ENCODE peak calls at places on chromosome 13, in eight cellular contexts. S is ascending aorta; D is transverse colon; N is H1; Z is thoracic aorta; H is colonic mucosa; M is CD8-positive, alpha-beta memory T cell; L is AG04450. C is an unnamed sample.

GRCh38 chr13:92224052-92224821 is 825.8 kb downstream of the GPC5 start:
- DNase-seq in D (no peak), N (no peak), H (no peak), Z (no peak), S (no peak), L (peak; percentile 69), M (no peak), C (no peak)

GRCh38 chr13:24271611-24272451 is 37.5 kb upstream of the C1QTNF9 start:
- DNase-seq in N (no peak), Z (no peak), H (peak; percentile 78), M (peak; percentile 84), D (peak; percentile 72), S (no peak), L (peak; percentile 45), C (peak; percentile 52)

GRCh38 chr13:24654741-24655140 is 25.5 kb upstream of the ATP12A start:
- DNase-seq in N (no peak), M (no peak), L (no peak), H (peak; percentile 5), Z (no peak), D (no peak), S (no peak), C (no peak)

GRCh38 chr13:31045621-31046081 is 113.2 kb downstream of the TEX26 start:
- DNase-seq in M (peak; percentile 72), L (peak; percentile 86), D (peak; percentile 83), N (no peak), H (peak; percentile 86), Z (peak; percentile 9), S (peak; percentile 19), C (peak; percentile 62)

GRCh38 chr13:68176486-68176885 is 946.4 kb upstream of the PCDH9 start:
- DNase-seq in D (no peak), S (no peak), M (no peak), L (peak; percentile 34), N (no peak), Z (no peak), H (no peak), C (no peak)

GRCh38 chr13:50014404-50014803 is 840 bp upstream of the KCNRG start:
- DNase-seq in S (no peak), N (no peak), Z (no peak), M (no peak), H (no peak), D (no peak), L (no peak), C (no peak)

GRCh38 chr13:53018690-53019647 is 9.6 kb upstream of the OLFM4 start:
- DNase-seq in Z (no peak), M (no peak), N (no peak), D (no peak), L (no peak), H (no peak), S (no peak), C (no peak)

GRCh38 chr13:110506859-110507566 is 54.5 kb downstream of the RAB20 start:
- DNase-seq in D (peak; percentile 90), N (no peak), S (no peak), H (peak; percentile 94), M (no peak), L (no peak), Z (no peak), C (no peak)

GRCh38 chr13:59345316-59345715 is 818.4 kb downstream of the DIAPH3 start:
- DNase-seq in H (no peak), D (peak; percentile 21), Z (no peak), L (no peak), M (no peak), S (no peak), N (no peak), C (no peak)

GRCh38 chr13:38888309-38888708 is 102.3 kb downstream of the STOML3 start:
- DNase-seq in M (no peak), L (no peak), D (no peak), S (no peak), Z (no peak), N (peak; percentile 10), H (no peak), C (no peak)

GRCh38 chr13:113091891-113092775 is 13.5 kb upstream of the F7 start:
- DNase-seq in L (no peak), D (no peak), M (peak; percentile 34), N (no peak), S (no peak), H (no peak), Z (no peak), C (no peak)

GRCh38 chr13:103356226-103356864 is 290.1 kb upstream of the SLC10A2 start:
- DNase-seq in L (no peak), N (no peak), M (no peak), Z (no peak), H (no peak), S (no peak), D (no peak), C (no peak)

GRCh38 chr13:98839826-98840769 is 87.6 kb upstream of the SLC15A1 start:
- DNase-seq in M (no peak), N (peak; percentile 54), D (peak; percentile 51), H (peak; percentile 49), L (no peak), S (no peak), Z (no peak), C (peak; percentile 38)

GRCh38 chr13:114128624-114129522 is 3.5 kb downstream of the RASA3 start:
- DNase-seq in D (peak; percentile 79), N (no peak), M (peak; percentile 95), S (peak; percentile 67), Z (peak; percentile 47), L (peak; percentile 68), H (peak; percentile 67), C (peak; percentile 69)

GRCh38 chr13:97108535-97108910 is 113.6 kb upstream of the MBNL2 start:
- DNase-seq in D (no peak), L (no peak), N (no peak), S (no peak), Z (no peak), M (no peak), H (no peak), C (peak; percentile 33)

GRCh38 chr13:101449971-101450748 is 2.3 kb upstream of the ITGBL1 start:
- DNase-seq in Z (no peak), L (peak; percentile 65), H (no peak), S (no peak), N (no peak), D (no peak), M (no peak), C (no peak)

GRCh38 chr13:112835796-112836195 is 133.2 kb upstream of the MCF2L start:
- DNase-seq in N (no peak), Z (no peak), M (no peak), S (no peak), H (no peak), L (no peak), D (no peak), C (no peak)

GRCh38 chr13:44267966-44268365 is 105.7 kb upstream of the SERP2 start:
- DNase-seq in D (no peak), M (no peak), Z (no peak), S (no peak), N (no peak), L (peak; percentile 36), H (no peak), C (no peak)

DNA sequence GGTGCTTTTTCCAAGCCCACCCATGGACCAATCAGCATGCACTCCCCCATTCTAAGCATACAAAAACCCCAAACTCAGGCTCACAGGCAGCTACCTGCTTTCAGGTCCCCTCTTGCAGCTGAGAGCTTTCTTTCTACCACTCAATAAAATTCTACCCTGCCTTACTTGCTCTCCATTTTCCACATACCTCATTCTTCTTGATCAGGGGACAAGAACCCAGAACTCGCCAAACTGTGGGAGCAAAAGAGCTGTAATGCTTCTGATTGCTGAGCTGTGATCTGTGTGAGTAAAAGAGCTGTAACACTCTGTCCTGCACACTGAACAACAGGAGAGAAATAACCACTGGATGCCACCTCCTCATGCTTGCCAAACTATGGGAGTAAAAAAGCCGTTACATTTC is 972.1 kb downstream of the SLITRK5 start:
- DNase-seq in L (no peak), M (no peak), D (no peak), Z (no peak), H (no peak), S (no peak), N (no peak), C (no peak)
- H3K9me3 ChIP-seq in L (peaks cover 17% of the 10 kb centered on the region), M (no peaks in the 10 kb centered on the region), D (peaks cover 8% of the 10 kb centered on the region), Z (no peaks in the 10 kb centered on the region), H (no peaks in the 10 kb centered on the region), S (peaks cover 3% of the 10 kb centered on the region), N (peaks cover 12% of the 10 kb centered on the region), C (no peaks in the 10 kb centered on the region)

DNA sequence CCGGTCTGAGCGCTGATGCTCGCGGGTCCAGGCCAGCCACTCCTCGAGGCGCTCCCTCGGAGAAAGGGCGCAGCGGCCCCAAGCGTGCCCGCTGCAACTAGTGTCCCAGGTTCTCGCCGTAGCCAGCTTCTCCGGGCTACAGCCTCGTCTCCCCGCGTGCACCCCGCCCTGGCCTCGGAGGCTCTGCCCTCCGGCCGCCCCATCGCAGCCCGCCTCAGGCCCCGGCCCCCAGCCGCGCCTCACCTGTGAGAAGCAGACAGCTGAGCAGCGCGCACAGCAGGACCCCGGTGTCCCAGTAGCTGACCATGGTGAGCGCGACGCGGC is 429 bp downstream of the FLT1 start:
- DNase-seq in S (no peak), L (no peak), N (no peak), Z (no peak), H (no peak), M (no peak), D (no peak), C (no peak)
- H3K27me3 ChIP-seq in S (peaks cover 5% of the 10 kb centered on the region), L (peaks cover 55% of the 10 kb centered on the region), N (peaks cover 14% of the 10 kb centered on the region), Z (peaks cover 13% of the 10 kb centered on the region), H (peaks cover 45% of the 10 kb centered on the region), M (no peaks in the 10 kb centered on the region), D (peaks cover 90% of the 10 kb centered on the region), C (peaks cover 3% of the 10 kb centered on the region)

DNA sequence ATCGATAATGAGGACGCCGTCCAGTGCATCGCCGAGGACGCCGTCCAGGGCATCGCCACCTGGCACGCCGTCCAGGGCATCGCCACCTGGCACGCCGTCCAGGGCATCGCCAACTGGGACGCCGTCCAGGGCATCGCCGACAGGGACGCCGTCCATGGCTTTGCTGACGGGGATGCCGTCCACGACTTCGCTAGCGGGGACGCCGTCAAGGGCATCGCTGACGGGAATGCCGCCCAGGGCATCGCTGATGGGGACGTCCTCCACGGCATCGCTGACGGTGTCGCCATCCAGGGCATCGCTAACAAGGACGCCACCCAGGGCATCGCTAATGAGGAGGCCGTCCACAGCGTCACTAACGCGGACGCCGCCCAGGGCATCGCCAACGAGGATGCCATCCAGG is 946.5 kb downstream of the TUBA3C start:
- DNase-seq in S (no peak), L (no peak), H (no peak), Z (no peak), M (no peak), D (no peak), N (no peak), C (no peak)
- H3K9me3 ChIP-seq in S (no peaks in the 10 kb centered on the region), L (peaks cover 50% of the 10 kb centered on the region), H (no peaks in the 10 kb centered on the region), Z (no peaks in the 10 kb centered on the region), M (no peaks in the 10 kb centered on the region), D (peaks cover 12% of the 10 kb centered on the region), N (peaks cover 80% of the 10 kb centered on the region), C (no peaks in the 10 kb centered on the region)

DNA sequence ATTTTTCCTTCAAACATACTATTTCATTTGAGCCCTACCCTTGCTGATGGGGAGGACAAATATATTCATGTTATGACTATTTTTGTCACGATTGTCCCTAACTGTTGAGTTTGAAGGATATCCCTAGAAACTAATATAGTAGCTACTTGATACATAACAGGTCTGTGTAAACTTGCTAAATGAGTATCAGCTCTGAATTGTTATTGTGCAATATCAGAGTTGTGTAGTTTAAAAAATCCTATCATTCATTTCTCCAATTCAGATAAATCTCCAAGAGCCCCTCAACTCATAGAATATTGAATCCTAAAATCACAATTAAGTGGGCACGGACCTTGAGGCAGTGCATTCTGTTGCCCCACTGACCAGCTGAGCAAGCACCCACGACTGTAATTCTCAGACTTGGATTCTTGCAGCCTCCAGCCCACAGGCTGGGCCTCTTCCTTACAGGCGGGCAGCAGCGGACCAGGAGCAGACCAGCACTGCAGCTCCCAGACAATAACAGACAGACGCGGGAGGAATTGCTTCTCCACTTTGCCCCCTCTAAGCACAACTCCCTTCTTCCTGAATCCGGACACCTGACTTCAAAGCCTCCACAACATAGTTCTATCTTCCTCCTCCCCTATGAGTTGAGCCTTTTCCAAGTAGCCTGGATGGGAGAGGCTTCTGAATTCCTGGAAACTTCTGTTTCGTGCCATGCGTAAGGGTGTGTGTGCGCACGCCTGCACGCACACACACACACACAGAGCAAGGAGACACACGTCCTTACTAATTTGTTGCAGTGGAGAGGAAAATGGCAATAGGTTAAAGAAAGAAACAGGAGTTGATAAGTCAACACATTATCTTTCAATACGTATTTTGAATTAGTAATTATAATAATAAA is 337.7 kb upstream of the ARGLU1 start:
- DNase-seq in S (no peak), D (no peak), H (no peak), N (no peak), M (no peak), L (no peak), Z (no peak), C (no peak)
- H3K27me3 ChIP-seq in S (no peaks in the 10 kb centered on the region), D (no peaks in the 10 kb centered on the region), H (no peaks in the 10 kb centered on the region), N (no peaks in the 10 kb centered on the region), M (no peaks in the 10 kb centered on the region), L (peaks cover 9% of the 10 kb centered on the region), Z (no peaks in the 10 kb centered on the region), C (no peaks in the 10 kb centered on the region)